ENCODE peak calls at places on chromosome 2, in ten cellular contexts. D is DND-41, G is psoas muscle, I is spleen, L is coronary artery, E is sigmoid colon, O is uterus, Y is fibroblast of villous mesenchyme, W is K562, U is astrocyte of the spinal cord. R is an unnamed sample.

GRCh38 chr2:42230891-42231290 is 61.7 kb downstream of the EML4 start:
- DNase-seq in D (no peak), G (no peak), I (no peak), L (no peak), E (no peak), O (no peak), Y (no peak), W (no peak), U (no peak), R (no peak)

GRCh38 chr2:28543316-28544068 is 47.6 kb downstream of the PLB1 start:
- DNase-seq in D (no peak), G (no peak), I (no peak), L (no peak), E (peak), O (no peak), Y (peak), W (no peak), U (peak), R (no peak)

GRCh38 chr2:200209030-200209429 is 97.5 kb upstream of the SPATS2L start:
- DNase-seq in D (no peak), G (no peak), I (no peak), L (no peak), E (no peak), O (no peak), Y (no peak), W (no peak), U (no peak), R (no peak)

GRCh38 chr2:23270810-23271209 is 114.2 kb upstream of the KLHL29 start:
- DNase-seq in D (no peak), G (no peak), I (no peak), L (no peak), E (no peak), O (no peak), Y (no peak), W (no peak), U (no peak), R (no peak)

GRCh38 chr2:102449370-102449974 is 23.6 kb upstream of the SLC9A4 start:
- DNase-seq in D (peak), G (peak), I (no peak), L (no peak), E (no peak), O (peak), Y (peak), W (peak), U (peak), R (peak)

GRCh38 chr2:100504542-100504941 is 34.3 kb downstream of the NMS start:
- DNase-seq in D (no peak), G (no peak), I (no peak), L (no peak), E (no peak), O (no peak), Y (no peak), W (no peak), U (no peak), R (no peak)

GRCh38 chr2:149125031-149125725 is 86.7 kb downstream of the LYPD6B start:
- DNase-seq in D (no peak), G (no peak), I (no peak), L (no peak), E (no peak), O (no peak), Y (no peak), W (no peak), U (no peak), R (no peak)

GRCh38 chr2:67777836-67778429 is 284.9 kb downstream of the C1D start:
- DNase-seq in D (no peak), G (no peak), I (no peak), L (no peak), E (no peak), O (no peak), Y (peak), W (no peak), U (no peak), R (no peak)

GRCh38 chr2:19536136-19536535 is 177.7 kb upstream of the OSR1 start:
- DNase-seq in D (no peak), G (no peak), I (no peak), L (no peak), E (no peak), O (no peak), Y (peak), W (no peak), U (no peak), R (no peak)

GRCh38 chr2:26462511-26463251 is 15.2 kb downstream of the OTOF start:
- DNase-seq in D (peak), G (peak), I (peak), L (no peak), E (no peak), O (no peak), Y (peak), W (peak), U (peak), R (no peak)

GRCh38 chr2:238642973-238643372 is 204.9 kb upstream of the TWIST2 start:
- DNase-seq in D (no peak), G (no peak), I (no peak), L (peak), E (no peak), O (no peak), Y (no peak), W (no peak), U (no peak), R (no peak)

GRCh38 chr2:141555876-141556470 is 574.8 kb downstream of the LRP1B start:
- DNase-seq in D (no peak), G (no peak), I (no peak), L (no peak), E (no peak), O (no peak), Y (peak), W (no peak), U (no peak), R (no peak)

GRCh38 chr2:29229640-29230039 is 114.4 kb downstream of the CLIP4 start:
- DNase-seq in D (no peak), G (no peak), I (peak), L (no peak), E (no peak), O (no peak), Y (no peak), W (no peak), U (no peak), R (no peak)

GRCh38 chr2:54557601-54558187 is 101.6 kb downstream of the SPTBN1 start:
- DNase-seq in D (peak), G (peak), I (peak), L (no peak), E (peak), O (peak), Y (no peak), W (peak), U (peak), R (no peak)

GRCh38 chr2:231709636-231709980 is 1.3 kb downstream of the PTMA start:
- DNase-seq in D (peak), G (peak), I (peak), L (peak), E (peak), O (peak), Y (peak), W (peak), U (no peak), R (no peak)

GRCh38 chr2:72325592-72326422 is 178.1 kb upstream of the CYP26B1 start:
- DNase-seq in D (peak), G (no peak), I (no peak), L (no peak), E (no peak), O (no peak), Y (peak), W (peak), U (no peak), R (no peak)

GRCh38 chr2:238685713-238686112 is 162.2 kb upstream of the TWIST2 start:
- DNase-seq in D (no peak), G (no peak), I (no peak), L (no peak), E (no peak), O (no peak), Y (no peak), W (no peak), U (no peak), R (no peak)

GRCh38 chr2:136363921-136364320 is 246.0 kb upstream of the CXCR4 start:
- DNase-seq in D (no peak), G (no peak), I (no peak), L (no peak), E (no peak), O (no peak), Y (no peak), W (no peak), U (peak), R (peak)

GRCh38 chr2:185734658-185735057 is 3.9 kb upstream of the FSIP2 start:
- DNase-seq in D (no peak), G (no peak), I (no peak), L (no peak), E (no peak), O (no peak), Y (no peak), W (no peak), U (no peak), R (no peak)

GRCh38 chr2:100894531-100895156 is 74.7 kb downstream of the NPAS2 start:
- DNase-seq in D (no peak), G (no peak), I (no peak), L (no peak), E (no peak), O (no peak), Y (no peak), W (no peak), U (no peak), R (no peak)

GRCh38 chr2:42824454-42824807 is 32.0 kb upstream of the HAAO start:
- DNase-seq in D (no peak), G (no peak), I (no peak), L (no peak), E (no peak), O (no peak), Y (no peak), W (no peak), U (no peak), R (no peak)

GRCh38 chr2:62340981-62341624 is 145.2 kb downstream of the B3GNT2 start:
- DNase-seq in D (no peak), G (peak), I (no peak), L (no peak), E (peak), O (peak), Y (peak), W (peak), U (no peak), R (no peak)

GRCh38 chr2:241894056-241894641 is 24.6 kb downstream of the RTP5 start:
- DNase-seq in D (no peak), G (no peak), I (peak), L (peak), E (no peak), O (peak), Y (no peak), W (no peak), U (no peak), R (no peak)

GRCh38 chr2:30245364-30245763 is 14.0 kb downstream of the LBH start:
- DNase-seq in D (no peak), G (no peak), I (no peak), L (no peak), E (no peak), O (no peak), Y (no peak), W (no peak), U (no peak), R (no peak)

GRCh38 chr2:127619191-127619590 is 26.8 kb upstream of the GPR17 start:
- DNase-seq in D (no peak), G (no peak), I (peak), L (peak), E (no peak), O (no peak), Y (no peak), W (no peak), U (no peak), R (no peak)

GRCh38 chr2:191991442-191991841 is 144.6 kb upstream of the CAVIN2 start:
- DNase-seq in D (no peak), G (no peak), I (no peak), L (no peak), E (no peak), O (no peak), Y (no peak), W (no peak), U (no peak), R (no peak)

GRCh38 chr2:227568852-227569169 is 29.9 kb upstream of the SCYGR2 start:
- DNase-seq in D (no peak), G (no peak), I (no peak), L (no peak), E (no peak), O (no peak), Y (no peak), W (no peak), U (no peak), R (no peak)

GRCh38 chr2:189088566-189089225 is 90.9 kb downstream of the COL5A2 start:
- DNase-seq in D (no peak), G (no peak), I (no peak), L (no peak), E (no peak), O (no peak), Y (peak), W (no peak), U (no peak), R (no peak)

GRCh38 chr2:112566104-112566503 is 18.3 kb upstream of the CHCHD5 start:
- DNase-seq in D (no peak), G (no peak), I (no peak), L (no peak), E (no peak), O (no peak), Y (no peak), W (no peak), U (no peak), R (no peak)

GRCh38 chr2:158113896-158114295 is 12.2 kb downstream of the UPP2 start:
- DNase-seq in D (no peak), G (no peak), I (no peak), L (no peak), E (no peak), O (no peak), Y (no peak), W (no peak), U (no peak), R (no peak)

GRCh38 chr2:141331127-141331526 is 799.7 kb downstream of the LRP1B start:
- DNase-seq in D (no peak), G (no peak), I (no peak), L (no peak), E (no peak), O (no peak), Y (peak), W (no peak), U (peak), R (peak)

GRCh38 chr2:18376936-18377335 is 183.5 kb downstream of the RDH14 start:
- DNase-seq in D (no peak), G (no peak), I (no peak), L (no peak), E (no peak), O (no peak), Y (no peak), W (no peak), U (no peak), R (no peak)

DNA sequence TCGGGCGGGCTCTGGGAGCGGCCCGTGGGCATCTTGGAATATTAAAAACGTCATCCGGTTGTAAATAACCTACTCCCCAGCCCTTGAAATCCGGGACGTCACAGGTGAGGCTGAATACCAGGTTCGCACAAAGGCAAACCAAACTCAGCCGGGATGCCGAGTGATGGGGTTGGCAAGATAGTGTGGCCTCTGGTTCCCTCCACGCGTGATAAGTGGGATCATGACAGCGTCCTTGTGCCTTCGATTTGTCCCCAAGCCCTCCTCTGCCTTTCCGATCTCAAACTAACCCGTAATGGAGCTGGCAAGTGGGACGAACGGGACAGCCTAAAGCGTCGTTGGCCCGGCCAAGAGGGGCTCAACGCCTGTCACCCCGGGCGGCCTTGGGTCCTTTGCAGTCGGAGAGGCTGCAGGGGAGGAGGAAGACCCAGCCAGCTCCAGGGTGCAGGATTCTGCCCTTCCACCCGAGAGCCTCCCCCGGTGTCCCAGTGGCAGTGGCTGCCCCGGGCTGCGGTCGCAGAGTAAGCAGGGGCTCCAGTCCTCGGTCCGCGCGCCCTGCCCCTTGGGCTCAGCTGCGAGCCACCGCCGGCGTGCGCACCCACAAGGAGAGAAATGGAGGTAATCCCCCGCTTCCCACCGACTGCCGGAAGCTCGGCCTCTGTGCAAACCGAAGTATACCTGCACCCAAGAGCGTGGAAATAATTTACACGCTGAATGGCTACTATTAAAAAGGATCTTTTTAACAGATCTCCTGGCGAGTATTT is 13.4 kb upstream of the PAX3 start:
- DNase-seq in D (no peak), G (no peak), I (no peak), L (no peak), E (no peak), O (no peak), Y (no peak), W (no peak), U (no peak), R (no peak)
- H3K4me3 ChIP-seq in D (no peak), G (peak), I (no peak), L (no peak), E (no peak), O (no peak), Y (no peak), W (no peak), U (no peak), R (no peak)

DNA sequence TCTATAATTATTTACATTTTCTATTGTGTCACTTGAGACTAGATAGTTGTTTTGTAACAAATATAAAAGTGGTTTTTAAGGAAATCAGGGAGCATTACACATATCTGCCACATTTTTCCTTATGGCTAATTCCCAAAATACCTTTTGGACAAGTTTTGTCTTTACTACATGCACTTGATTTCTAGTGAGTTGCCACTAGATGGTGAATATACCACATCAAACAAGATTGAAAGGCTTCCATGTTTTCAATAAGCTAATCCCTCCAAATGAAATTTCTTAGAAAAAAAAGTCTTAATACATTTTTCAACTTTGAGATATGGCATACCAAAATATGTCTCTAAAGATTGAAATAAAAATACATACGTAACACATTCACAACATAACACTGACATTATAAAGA is 9.1 kb upstream of the HIBCH start:
- DNase-seq in D (no peak), G (no peak), I (no peak), L (no peak), E (no peak), O (no peak), Y (no peak), W (no peak), U (peak), R (no peak)
- TF ChIP-seq CTCF in D (peak), G (no peak), I (no peak), L (no peak), E (no peak), O (no peak), Y (peak), W (peak), U (peak), R (no peak)

GRCh38 chr2:85663684-85664565 is 4.1 kb downstream of the SFTPB start:
- DNase-seq in D (no peak), G (no peak), I (no peak), L (no peak), E (peak), O (no peak), Y (no peak), W (no peak), U (no peak), R (no peak)
- H3K4me3 ChIP-seq in D (no peak), G (no peak), I (no peak), L (no peak), E (no peak), O (no peak), Y (no peak), W (no peak), U (no peak), R (no peak)

GRCh38 chr2:45973426-45973825 is 322.0 kb downstream of the PRKCE start:
- DNase-seq in D (no peak), G (no peak), I (no peak), L (peak), E (no peak), O (no peak), Y (no peak), W (no peak), U (no peak), R (no peak)
- TF ChIP-seq CTCF in D (no peak), G (no peak), I (no peak), L (no peak), E (no peak), O (no peak), Y (no peak), W (no peak), U (no peak), R (no peak)

DNA sequence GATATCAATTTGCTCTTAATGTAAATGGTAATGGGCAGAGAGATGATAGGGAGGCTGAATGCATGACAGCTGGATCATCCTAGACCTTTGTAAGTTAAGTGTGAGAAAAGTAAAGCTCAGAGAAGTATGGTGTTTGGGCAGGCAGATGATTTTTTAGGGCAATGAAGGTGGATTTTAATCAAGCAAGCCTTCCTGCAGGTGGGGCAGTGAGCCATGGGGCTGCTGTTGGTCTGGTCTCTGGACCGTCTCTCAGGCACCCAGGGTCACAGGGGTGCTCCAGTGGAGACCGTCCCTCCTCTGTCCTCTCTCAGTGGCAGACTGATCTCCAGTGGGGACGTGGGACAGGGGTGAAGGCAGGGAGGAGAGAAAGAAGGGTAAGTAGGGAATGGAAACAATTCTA is 69.8 kb upstream of the STK17B start:
- DNase-seq in D (no peak), G (no peak), I (peak), L (no peak), E (no peak), O (no peak), Y (no peak), W (no peak), U (no peak), R (no peak)
- H3K4me3 ChIP-seq in D (no peak), G (no peak), I (no peak), L (no peak), E (no peak), O (no peak), Y (no peak), W (no peak), U (no peak), R (no peak)

GRCh38 chr2:74871414-74871813 is 37.5 kb downstream of the HK2 start:
- DNase-seq in D (no peak), G (no peak), I (no peak), L (no peak), E (no peak), O (no peak), Y (no peak), W (no peak), U (no peak), R (no peak)
- TF ChIP-seq CTCF in D (no peak), G (no peak), I (no peak), L (no peak), E (no peak), O (no peak), Y (no peak), W (no peak), U (no peak), R (no peak)

DNA sequence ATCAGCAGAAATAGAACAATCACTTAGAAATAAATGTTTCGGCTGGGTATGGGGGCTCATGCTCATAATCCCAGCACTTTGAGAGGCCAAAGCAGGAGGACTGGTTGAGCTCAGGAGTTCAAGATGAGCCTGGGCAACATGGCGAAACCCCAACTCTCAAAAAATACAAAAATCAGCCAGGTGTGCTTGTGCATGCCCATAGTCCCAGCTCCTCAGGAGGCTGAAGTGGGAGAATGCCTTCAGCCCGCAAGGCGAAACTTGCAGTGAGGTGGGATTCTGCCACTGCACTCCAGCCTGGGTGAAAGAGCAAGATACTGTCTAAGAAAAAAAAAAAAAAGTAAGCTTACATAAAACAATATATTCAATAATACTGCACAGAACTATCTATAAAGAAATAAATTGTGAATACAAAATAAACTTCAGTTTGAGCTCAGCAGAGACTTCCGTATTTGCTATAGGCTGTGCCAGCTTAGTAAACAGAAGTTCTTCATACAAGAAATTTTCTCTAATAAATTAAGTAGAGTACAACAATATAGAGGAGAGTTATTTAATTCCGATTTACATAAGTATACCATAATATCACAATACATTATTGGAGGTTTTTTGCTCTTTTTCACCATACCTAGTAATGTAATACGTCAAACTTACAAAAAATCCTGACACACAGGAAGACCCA is 43.6 kb downstream of the SRBD1 start:
- DNase-seq in D (peak), G (no peak), I (peak), L (no peak), E (no peak), O (no peak), Y (no peak), W (no peak), U (no peak), R (no peak)
- H3K4me3 ChIP-seq in D (peak), G (peak), I (no peak), L (no peak), E (no peak), O (no peak), Y (peak), W (no peak), U (no peak), R (no peak)

R was measured in astrocyte of the cerebellum.